ENCODE peak calls at places on chromosomes 7 and 10, in six cellular contexts. I is HepG2, D is A549, G is K562, U is H1, V is GM12878. Y is an unnamed sample.

GRCh38 chr7:127872122-127872521 is 159.1 kb downstream of the LRRC4 start:
- DNase-seq in I (no peak), D (no peak), G (no peak), U (no peak), V (no peak), Y (no peak)

GRCh38 chr10:19466709-19467108 is 349.5 kb upstream of the PLXDC2 start:
- DNase-seq in I (no peak), D (no peak), G (no peak), U (no peak), V (no peak), Y (no peak)

GRCh38 chr10:80276335-80276734 is 13.1 kb downstream of the MAT1A start:
- DNase-seq in I (no peak), D (no peak), G (no peak), U (no peak), V (no peak), Y (no peak)

GRCh38 chr7:18573410-18574234 is 78.1 kb downstream of the HDAC9 start:
- DNase-seq in I (no peak), D (no peak), G (no peak), U (no peak), V (no peak), Y (no peak)

GRCh38 chr10:74824184-74825032 is 2.0 kb upstream of the KAT6B start:
- DNase-seq in I (peak), D (no peak), G (no peak), U (no peak), V (no peak), Y (peak)

GRCh38 chr7:100764841-100765240 is 31.4 kb downstream of the ZAN start:
- DNase-seq in I (no peak), D (no peak), G (peak), U (no peak), V (no peak), Y (peak)

GRCh38 chr7:100942038-100942774 is 7.1 kb upstream of the MUC3A start:
- DNase-seq in I (no peak), D (peak), G (no peak), U (no peak), V (no peak), Y (no peak)

GRCh38 chr10:30645340-30645827 is 15.8 kb upstream of the LYZL2 start:
- DNase-seq in I (peak), D (peak), G (no peak), U (no peak), V (no peak), Y (peak)

GRCh38 chr7:84337386-84337785 is 142.8 kb upstream of the SEMA3A start:
- DNase-seq in I (no peak), D (no peak), G (no peak), U (no peak), V (no peak), Y (no peak)

GRCh38 chr7:42691030-42691639 is 220.7 kb downstream of the C7orf25 start:
- DNase-seq in I (peak), D (peak), G (no peak), U (no peak), V (no peak), Y (peak)

GRCh38 chr10:59033622-59034021 is 142.8 kb upstream of the PHYHIPL start:
- DNase-seq in I (no peak), D (no peak), G (no peak), U (no peak), V (no peak), Y (no peak)

GRCh38 chr10:76126607-76127190 is 695.3 kb downstream of the LRMDA start:
- DNase-seq in I (no peak), D (no peak), G (no peak), U (no peak), V (no peak), Y (no peak)

GRCh38 chr10:5685764-5686240 is 1.2 kb downstream of the TASOR2 start:
- DNase-seq in I (no peak), D (no peak), G (no peak), U (no peak), V (no peak), Y (peak)

GRCh38 chr10:121661451-121661851 is 63.2 kb upstream of the FGFR2 start:
- DNase-seq in I (no peak), D (no peak), G (no peak), U (no peak), V (no peak), Y (no peak)

GRCh38 chr10:130221456-130222375 is 85.5 kb downstream of the GLRX3 start:
- DNase-seq in I (no peak), D (no peak), G (no peak), U (no peak), V (no peak), Y (no peak)

GRCh38 chr10:122192142-122192541 is 79.0 kb upstream of the BTBD16 start:
- DNase-seq in I (no peak), D (no peak), G (no peak), U (no peak), V (no peak), Y (no peak)

GRCh38 chr10:127824826-127825225 is 67.9 kb downstream of the CLRN3 start:
- DNase-seq in I (no peak), D (no peak), G (no peak), U (no peak), V (no peak), Y (no peak)

GRCh38 chr10:106958591-106959328 is 205.7 kb downstream of the SORCS1 start:
- DNase-seq in I (no peak), D (no peak), G (no peak), U (no peak), V (no peak), Y (peak)

GRCh38 chr7:70017371-70017770 is 419.1 kb downstream of the AUTS2 start:
- DNase-seq in I (no peak), D (no peak), G (no peak), U (no peak), V (no peak), Y (no peak)

GRCh38 chr7:109939207-109939606 is 1151.7 kb upstream of the LRRN3 start:
- DNase-seq in I (no peak), D (no peak), G (no peak), U (no peak), V (no peak), Y (no peak)

GRCh38 chr10:127972958-127973357 is 66.1 kb downstream of the PTPRE start:
- DNase-seq in I (no peak), D (no peak), G (no peak), U (no peak), V (no peak), Y (no peak)

GRCh38 chr7:95753440-95753839 is 18.9 kb upstream of the DYNC1I1 start:
- DNase-seq in I (peak), D (no peak), G (no peak), U (no peak), V (no peak), Y (no peak)

GRCh38 chr10:133358162-133358919 is 522 bp upstream of the FUOM start:
- DNase-seq in I (no peak), D (no peak), G (no peak), U (no peak), V (no peak), Y (peak)

GRCh38 chr10:44216073-44216472 is 168.8 kb downstream of the CXCL12 start:
- DNase-seq in I (no peak), D (no peak), G (no peak), U (no peak), V (no peak), Y (no peak)

GRCh38 chr7:80053098-80053497 is 81.5 kb upstream of the GNAI1 start:
- DNase-seq in I (peak), D (no peak), G (no peak), U (no peak), V (no peak), Y (no peak)

GRCh38 chr10:88216976-88217375 is 353.6 kb downstream of the PTEN start:
- DNase-seq in I (no peak), D (no peak), G (no peak), U (no peak), V (no peak), Y (no peak)
- TF ChIP-seq CHD2 in I (no peak), D (no peak), G (no peak), U (no peak), V (no peak), Y (no peak)

GRCh38 chr7:90595801-90596683 is at the start of gene CDK14:
- DNase-seq in I (peak), D (peak), G (peak), U (no peak), V (no peak), Y (peak)
- TF ChIP-seq CHD2 in I (no peak), D (no peak), G (no peak), U (no peak), V (no peak), Y (no peak)

DNA sequence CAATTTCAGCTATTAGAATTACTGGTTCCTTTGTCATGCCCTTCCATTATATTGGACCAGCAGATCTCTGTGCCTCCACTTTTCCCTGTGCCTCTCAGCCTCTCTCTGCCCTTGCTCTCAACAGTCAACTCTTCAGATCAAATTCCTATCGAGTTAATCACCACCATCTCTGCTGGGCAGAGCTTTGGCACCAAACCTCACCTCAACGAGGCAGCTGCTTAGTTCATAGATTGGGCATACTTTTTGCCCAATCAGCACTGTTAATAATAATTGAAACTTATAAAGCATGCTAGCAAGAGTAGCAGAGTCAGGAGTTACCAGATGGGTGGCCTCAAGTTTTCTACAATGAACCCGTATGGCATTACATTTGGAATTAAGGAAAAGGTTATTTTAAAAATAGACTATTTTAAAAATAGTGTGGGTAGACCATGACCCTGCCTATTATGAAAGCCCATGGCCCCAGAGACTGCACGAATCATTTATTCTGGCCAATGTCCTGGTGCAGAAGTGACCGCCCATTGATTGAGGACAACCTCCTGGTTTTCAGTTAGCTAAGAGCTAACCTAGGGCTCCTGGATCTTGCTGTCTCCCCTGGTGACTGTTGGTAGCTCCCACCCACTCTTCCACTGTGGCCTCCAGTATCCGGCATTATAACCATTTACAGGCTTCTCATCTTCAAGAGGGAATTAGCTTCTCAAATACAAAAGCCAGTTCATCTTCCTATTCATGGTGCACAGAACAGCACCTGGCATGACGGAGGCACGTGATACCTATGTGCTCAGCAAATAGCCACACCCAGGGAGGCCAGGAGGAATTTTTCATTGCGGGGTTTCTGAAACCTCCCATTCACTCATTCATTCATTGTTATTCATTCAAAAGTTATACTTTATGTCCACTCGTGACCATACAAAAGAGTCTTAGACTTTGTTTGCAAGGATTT is 265.4 kb downstream of the INHBA start:
- DNase-seq in I (no peak), D (no peak), G (no peak), U (no peak), V (no peak), Y (no peak)
- TF ChIP-seq CHD2 in I (no peak), D (no peak), G (no peak), U (no peak), V (no peak), Y (no peak)

GRCh38 chr10:77670817-77671443 is 33.3 kb upstream of the KCNMA1 start:
- DNase-seq in I (no peak), D (no peak), G (no peak), U (no peak), V (no peak), Y (no peak)

GRCh38 chr10:77671594-77672252 is 34.1 kb upstream of the KCNMA1 start:
- DNase-seq in I (no peak), D (no peak), G (no peak), U (no peak), V (no peak), Y (no peak)

GRCh38 chr10:77667426-77668324 is 30.1 kb upstream of the KCNMA1 start:
- DNase-seq in I (no peak), D (no peak), G (no peak), U (no peak), V (peak), Y (peak)

GRCh38 chr10:77666821-77667220 is 29.2 kb upstream of the KCNMA1 start:
- DNase-seq in I (no peak), D (no peak), G (no peak), U (no peak), V (no peak), Y (no peak)

GRCh38 chr10:77669892-77670291 is 32.3 kb upstream of the KCNMA1 start:
- DNase-seq in I (no peak), D (no peak), G (no peak), U (no peak), V (no peak), Y (no peak)
- TF ChIP-seq CHD2 in I (no peak), D (no peak), G (no peak), U (no peak), V (no peak), Y (no peak)

GRCh38 chr7:36984710-36985308 is 260.5 kb upstream of the AOAH start:
- DNase-seq in I (no peak), D (no peak), G (no peak), U (no peak), V (no peak), Y (no peak)

GRCh38 chr7:36987363-36987724 is 263.1 kb upstream of the AOAH start:
- DNase-seq in I (no peak), D (no peak), G (no peak), U (no peak), V (no peak), Y (no peak)

GRCh38 chr7:36984051-36984492 is 259.8 kb upstream of the AOAH start:
- DNase-seq in I (peak), D (no peak), G (no peak), U (no peak), V (no peak), Y (no peak)

GRCh38 chr7:36985866-36986402 is 261.6 kb upstream of the AOAH start:
- DNase-seq in I (no peak), D (no peak), G (no peak), U (no peak), V (no peak), Y (peak)

GRCh38 chr7:36986429-36987362 is 262.4 kb upstream of the AOAH start:
- DNase-seq in I (peak), D (peak), G (peak), U (peak), V (no peak), Y (peak)
- TF ChIP-seq CHD2 in I (no peak), D (no peak), G (no peak), U (peak), V (no peak), Y (no peak)

GRCh38 chr10:115956225-115957009 is 316.6 kb downstream of the GFRA1 start:
- DNase-seq in I (no peak), D (no peak), G (no peak), U (no peak), V (no peak), Y (no peak)
- TF ChIP-seq CHD2 in I (no peak), D (no peak), G (no peak), U (no peak), V (no peak), Y (no peak)

DNA sequence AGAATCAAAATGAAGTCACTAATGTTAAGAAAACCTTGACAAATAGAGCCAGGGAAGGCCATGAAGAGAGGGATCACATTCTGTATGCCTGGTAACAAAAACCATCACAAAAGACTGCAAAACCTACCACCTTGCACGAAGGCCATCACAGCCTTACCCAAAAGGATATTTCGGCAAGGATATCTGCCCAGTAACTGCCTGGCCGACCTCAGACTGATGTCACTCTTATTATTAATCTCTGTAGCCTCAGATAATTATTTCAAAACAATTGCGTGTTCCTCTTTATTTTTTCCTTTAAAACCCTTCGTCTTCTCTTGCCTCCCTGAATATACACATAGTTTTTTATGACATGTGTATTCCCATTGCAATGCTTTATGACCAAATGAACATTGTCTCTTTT is 52.5 kb downstream of the CDC14C start:
- DNase-seq in I (no peak), D (no peak), G (no peak), U (no peak), V (no peak), Y (no peak)
- TF ChIP-seq CHD2 in I (no peak), D (no peak), G (no peak), U (no peak), V (no peak), Y (no peak)

DNA sequence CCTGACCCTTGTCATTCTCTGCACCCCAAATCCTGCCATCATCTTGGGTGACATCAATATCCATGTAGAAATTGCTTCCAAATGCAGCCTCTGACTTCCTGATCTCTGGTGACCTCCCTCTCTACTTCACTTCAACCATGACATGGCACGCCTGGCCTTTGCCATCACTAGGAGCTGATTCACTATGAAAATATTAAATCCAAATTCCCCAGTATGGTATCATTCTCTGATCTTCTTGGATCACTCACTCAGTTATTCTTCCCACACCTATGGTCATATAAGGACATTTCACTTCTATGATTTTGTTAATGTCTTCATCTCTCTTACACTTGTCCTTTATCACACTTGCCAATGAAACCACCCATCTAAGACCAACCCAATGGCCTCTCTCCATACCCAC is 73.7 kb upstream of the ODAD2 start:
- DNase-seq in I (no peak), D (no peak), G (no peak), U (no peak), V (no peak), Y (no peak)
- TF ChIP-seq CHD2 in I (no peak), D (no peak), G (no peak), U (no peak), V (no peak), Y (no peak)

GRCh38 chr7:65397730-65398142 is 24.1 kb downstream of the ZNF92 start:
- DNase-seq in I (peak), D (no peak), G (no peak), U (no peak), V (no peak), Y (no peak)
- TF ChIP-seq CHD2 in I (no peak), D (no peak), G (no peak), U (no peak), V (no peak), Y (no peak)

DNA sequence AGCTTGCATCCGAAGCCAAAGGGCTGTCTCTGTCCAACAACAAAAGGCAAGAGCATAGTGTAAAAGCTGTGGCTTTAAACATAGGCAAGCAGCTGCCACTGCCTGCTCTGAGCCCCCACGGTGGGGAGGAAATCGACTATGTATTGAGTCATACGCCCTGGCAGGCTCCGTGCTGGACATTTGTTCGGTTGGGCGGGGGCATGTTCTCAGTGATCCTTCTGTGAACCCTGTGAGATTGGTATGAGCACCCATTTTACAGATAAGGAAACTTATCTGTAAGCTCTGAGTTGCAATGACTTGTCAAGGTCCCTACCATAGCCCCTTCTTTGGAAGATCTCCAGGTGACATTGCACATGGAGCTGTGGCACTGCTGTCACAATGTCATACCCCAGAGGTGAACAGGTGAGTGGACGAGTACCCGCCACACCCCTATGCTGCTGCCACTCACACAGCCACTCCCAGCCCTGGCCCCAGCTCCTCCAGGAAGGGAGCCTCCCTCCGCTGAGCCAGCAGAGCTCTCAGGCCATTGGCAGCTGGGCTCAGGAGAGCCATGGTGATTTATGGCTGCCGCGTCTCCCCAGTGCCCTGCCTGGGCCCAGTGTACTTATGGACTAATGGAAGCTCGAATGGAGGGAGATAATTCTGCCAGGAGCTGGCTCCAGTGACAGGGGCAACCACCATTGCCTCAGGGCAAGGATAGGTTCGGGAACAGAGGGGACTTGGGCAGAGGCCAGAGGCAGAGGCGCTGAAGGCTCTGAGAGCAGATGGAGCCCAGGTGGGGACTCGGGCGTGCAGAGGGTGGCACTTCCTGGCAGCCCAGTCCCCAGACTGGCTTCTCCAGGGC is 43.7 kb downstream of the UNC5B start:
- DNase-seq in I (no peak), D (no peak), G (no peak), U (no peak), V (no peak), Y (peak)
- TF ChIP-seq CHD2 in I (no peak), D (no peak), G (no peak), U (no peak), V (no peak), Y (peak)

Y was measured in SK-N-SH.